ENCODE peak calls at places on chromosomes 4 and X, in seven cellular contexts. K is ascending aorta; X is CD8-positive, alpha-beta T cell; M is CD8-positive, alpha-beta memory T cell; D is tibial artery; U is HepG2; G is CD4-positive, alpha-beta memory T cell. V is an unnamed sample. For H3K9me3, the result is how much of the 10 kb centered on the place peaks cover.

GRCh38 chr4:43690121-43690520 is 758.5 kb downstream of the KCTD8 start:
- DNase-seq in D (no peak), K (no peak), X (no peak), M (no peak), U (no peak), G (no peak), V (no peak)

GRCh38 chrX:11363069-11363594 is 69.9 kb downstream of the AMELX start:
- DNase-seq in K (no peak), U (no peak), G (no peak), M (no peak), X (no peak), D (no peak), V (no peak)

GRCh38 chr4:10346023-10346422 is 111.2 kb downstream of the ZNF518B start:
- DNase-seq in K (no peak), G (no peak), D (no peak), M (no peak), U (no peak), X (no peak), V (no peak)

GRCh38 chr4:138949866-138950265 is 65.7 kb upstream of the NOCT start:
- DNase-seq in D (no peak), M (no peak), K (no peak), G (no peak), X (no peak), U (no peak), V (no peak)

GRCh38 chr4:144056800-144057199 is 37.6 kb upstream of the GYPB start:
- DNase-seq in D (no peak), M (no peak), K (no peak), U (no peak), X (no peak), G (no peak), V (no peak)

GRCh38 chr4:72505314-72505744 is 63.7 kb downstream of the ADAMTS3 start:
- DNase-seq in M (no peak), D (no peak), U (peak), G (no peak), K (no peak), X (no peak), V (no peak)

GRCh38 chrX:50081282-50081955 is 119.4 kb downstream of the AKAP4 start:
- DNase-seq in X (no peak), U (peak), K (no peak), G (no peak), M (no peak), D (no peak), V (no peak)

GRCh38 chr4:25113915-25114904 is 46.0 kb downstream of the SEPSECS start:
- DNase-seq in D (no peak), G (no peak), K (no peak), X (no peak), M (no peak), U (no peak), V (no peak)

GRCh38 chr4:119118397-119118796 is 17.2 kb upstream of the MYOZ2 start:
- DNase-seq in U (no peak), X (no peak), D (no peak), G (no peak), K (no peak), M (no peak), V (no peak)

GRCh38 chr4:2250764-2251072 is 8.8 kb upstream of the HAUS3 start:
- DNase-seq in M (no peak), D (no peak), G (no peak), U (no peak), K (peak), X (no peak), V (no peak)

GRCh38 chr4:170248576-170248975 is 158.8 kb upstream of the AADAT start:
- DNase-seq in X (no peak), M (no peak), U (no peak), D (no peak), G (no peak), K (no peak), V (no peak)

GRCh38 chr4:16225996-16226815 is at the start of gene TAPT1:
- DNase-seq in G (peak), U (no peak), X (peak), D (peak), K (peak), M (peak), V (peak)

GRCh38 chrX:110409925-110410324 is 51.3 kb downstream of the RTL9 start:
- DNase-seq in M (no peak), D (no peak), X (no peak), G (no peak), U (no peak), K (no peak), V (no peak)

GRCh38 chrX:7334253-7334935 is 186.4 kb upstream of the PUDP start:
- DNase-seq in U (no peak), G (no peak), D (no peak), M (no peak), K (no peak), X (no peak), V (no peak)

GRCh38 chrX:128012015-128012414 is 40.2 kb downstream of the ACTRT1 start:
- DNase-seq in U (no peak), G (no peak), X (no peak), M (no peak), K (no peak), D (no peak), V (no peak)

GRCh38 chr4:40515398-40516293 is 114.0 kb downstream of the RBM47 start:
- DNase-seq in G (no peak), X (no peak), M (no peak), U (peak), D (no peak), K (no peak), V (no peak)

GRCh38 chrX:150880808-150881165 is 17.7 kb downstream of the CD99L2 start:
- DNase-seq in K (no peak), U (no peak), G (no peak), D (no peak), M (no peak), X (no peak), V (no peak)

GRCh38 chr4:38663021-38663800 is 788 bp upstream of the KLF3 start:
- DNase-seq in G (no peak), X (no peak), M (no peak), U (no peak), K (no peak), D (no peak), V (no peak)

GRCh38 chrX:100090931-100091330 is 319.1 kb downstream of the PCDH19 start:
- DNase-seq in G (no peak), U (no peak), M (no peak), K (no peak), X (no peak), D (no peak), V (no peak)

GRCh38 chr4:38223306-38223705 is 263.1 kb downstream of the PTTG2 start:
- DNase-seq in U (no peak), M (no peak), X (no peak), D (no peak), K (no peak), G (no peak), V (no peak)

GRCh38 chrX:38660395-38661179 is 99.2 kb downstream of the TSPAN7 start:
- DNase-seq in D (no peak), X (no peak), M (no peak), K (no peak), U (peak), G (no peak), V (no peak)

GRCh38 chr4:108166038-108166437 is 2.7 kb downstream of the LEF1 start:
- DNase-seq in G (peak), M (no peak), U (no peak), K (no peak), D (no peak), X (peak), V (no peak)

GRCh38 chr4:86441175-86441960 is 81.5 kb upstream of the MAPK10 start:
- DNase-seq in K (no peak), U (no peak), G (no peak), X (no peak), D (no peak), M (no peak), V (no peak)

GRCh38 chr4:41437264-41437566 is 100.7 kb upstream of the LIMCH1 start:
- DNase-seq in X (no peak), K (no peak), G (no peak), M (no peak), D (no peak), U (no peak), V (no peak)

GRCh38 chr4:105280338-105280809 is 133.7 kb downstream of the TET2 start:
- DNase-seq in K (no peak), X (no peak), D (no peak), U (no peak), M (no peak), G (no peak), V (no peak)

GRCh38 chr4:112604590-112604989 is 32.1 kb downstream of the ZGRF1 start:
- DNase-seq in G (peak), D (no peak), K (no peak), M (peak), U (peak), X (peak), V (no peak)

GRCh38 chrX:153063315-153063714 is 7.0 kb downstream of the PNMA3 start:
- DNase-seq in U (peak), K (no peak), X (no peak), G (no peak), D (no peak), M (no peak), V (no peak)

GRCh38 chrX:53093177-53093655 is 726 bp upstream of the KANTR start:
- DNase-seq in D (peak), K (peak), X (peak), M (peak), G (peak), U (peak), V (no peak)

GRCh38 chr4:76723916-76724315 is 174.0 kb downstream of the SOWAHB start:
- DNase-seq in G (no peak), M (no peak), U (no peak), K (no peak), X (no peak), D (no peak), V (no peak)
- H3K27ac ChIP-seq in G (no peak), M (no peak), U (no peak), K (no peak), X (no peak), D (no peak), V (peak)

GRCh38 chr4:90815569-90815968 is 688.4 kb downstream of the CCSER1 start:
- DNase-seq in X (no peak), G (no peak), M (no peak), D (no peak), K (no peak), U (no peak), V (no peak)
- H3K9me3 ChIP-seq in X (under half), G (under half), M (under half), D (under half), K (under half), U (under half), V (under half)

GRCh38 chrX:15160558-15160957 is 109.3 kb downstream of the ASB9 start:
- DNase-seq in K (no peak), D (no peak), U (no peak), X (no peak), M (no peak), G (no peak), V (no peak)

GRCh38 chrX:15157624-15158023 is 112.3 kb downstream of the ASB9 start:
- DNase-seq in M (no peak), K (no peak), X (no peak), G (no peak), U (no peak), D (no peak), V (no peak)

GRCh38 chrX:15158350-15158735 is 111.5 kb downstream of the ASB9 start:
- DNase-seq in M (no peak), G (no peak), U (no peak), X (no peak), K (no peak), D (no peak), V (no peak)

GRCh38 chrX:15163131-15163530 is 106.8 kb downstream of the ASB9 start:
- DNase-seq in G (no peak), U (no peak), K (no peak), D (no peak), M (no peak), X (no peak), V (no peak)

DNA sequence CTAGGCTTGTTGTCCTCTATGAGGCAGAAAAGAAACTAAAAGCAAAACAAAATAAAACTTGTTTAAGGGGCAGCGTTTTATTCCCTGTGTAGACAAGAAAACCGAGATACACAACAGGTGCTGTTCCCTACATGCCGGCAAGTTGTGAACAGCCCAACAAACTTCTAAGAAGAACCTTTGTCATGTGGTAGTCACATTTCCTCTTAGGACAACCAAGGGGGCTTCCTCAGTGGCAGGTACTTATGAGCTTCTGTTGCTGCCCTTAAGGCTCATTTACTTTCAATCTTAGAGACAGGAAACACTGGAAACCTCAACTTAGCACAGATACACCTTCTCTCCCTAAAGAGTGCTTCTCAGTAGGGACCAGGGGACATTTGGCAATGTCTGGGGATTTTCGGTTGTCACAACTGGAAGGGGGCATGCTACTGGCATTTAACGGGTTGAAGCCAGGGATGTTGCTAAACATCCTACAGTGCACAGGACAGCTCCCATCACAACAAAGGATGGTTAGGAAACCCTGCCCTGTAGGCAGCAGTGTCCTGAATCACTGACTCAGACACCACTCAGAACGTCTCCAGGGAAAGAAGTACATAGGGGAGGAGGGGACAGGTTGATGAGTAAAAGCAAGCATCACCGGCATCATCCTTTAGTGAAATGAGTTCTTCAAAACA is 111.0 kb downstream of the ASB9 start:
- DNase-seq in G (no peak), M (peak), K (no peak), X (no peak), D (no peak), U (no peak), V (no peak)
- H3K27ac ChIP-seq in G (peak), M (peak), K (no peak), X (peak), D (no peak), U (no peak), V (no peak)

DNA sequence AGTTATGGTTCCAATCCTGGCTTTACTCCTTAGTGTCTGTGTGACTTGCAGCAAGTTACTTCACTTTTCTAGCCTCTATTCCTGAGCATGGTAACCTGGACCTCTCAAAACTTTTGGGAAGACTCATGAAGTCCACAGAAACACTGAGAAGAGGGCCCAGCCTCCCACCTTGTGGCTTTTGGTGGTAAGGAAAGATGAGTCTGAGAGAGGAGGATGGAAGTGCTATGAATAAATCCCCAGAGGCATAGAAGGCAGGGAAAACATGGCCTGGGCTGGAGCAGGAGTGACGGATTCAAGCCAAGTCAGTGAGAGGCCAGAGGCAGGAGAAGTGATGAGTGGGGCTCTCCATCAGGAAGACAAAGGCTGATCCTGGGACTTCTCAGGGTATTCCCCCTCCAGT is 10.9 kb upstream of the MAGEA4 start:
- DNase-seq in M (no peak), K (no peak), D (no peak), G (no peak), U (no peak), X (no peak), V (no peak)
- H3K9me3 ChIP-seq in M (under half), K (under half), D (under half), G (under half), U (under half), X (under half), V (under half)

DNA sequence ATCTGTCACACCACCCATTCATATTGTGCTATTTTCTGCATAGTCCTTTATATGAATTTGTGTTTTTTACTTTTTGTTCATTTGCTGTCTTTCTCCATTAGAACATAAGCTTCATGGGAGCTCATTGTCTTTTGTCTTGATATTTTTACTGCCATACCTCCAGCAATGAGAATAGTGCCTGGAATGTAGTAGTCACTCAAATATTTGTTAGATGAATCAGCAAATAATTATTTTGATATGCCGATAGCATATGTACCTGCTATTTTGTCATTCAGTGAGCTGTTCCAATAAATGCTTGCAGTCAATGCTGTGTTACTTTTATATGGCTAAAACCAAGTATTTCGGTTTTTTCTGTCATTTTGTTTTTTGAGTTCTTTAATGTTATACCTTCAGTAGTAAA is 43.5 kb upstream of the SLC25A31 start:
- DNase-seq in K (no peak), X (no peak), M (no peak), U (no peak), D (no peak), G (no peak), V (no peak)
- H3K27ac ChIP-seq in K (no peak), X (no peak), M (no peak), U (no peak), D (no peak), G (no peak), V (no peak)

GRCh38 chr4:3432381-3432790 is 9.4 kb upstream of the HGFAC start:
- DNase-seq in G (no peak), U (no peak), X (no peak), D (no peak), K (no peak), M (no peak), V (no peak)
- H3K9me3 ChIP-seq in G (under half), U (under half), X (under half), D (under half), K (under half), M (under half), V (under half)

GRCh38 chr4:168845897-168846296 is 164.2 kb downstream of the CBR4 start:
- DNase-seq in X (no peak), M (no peak), K (no peak), U (peak), G (no peak), D (no peak), V (no peak)

GRCh38 chr4:168846414-168846813 is 163.6 kb downstream of the CBR4 start:
- DNase-seq in U (no peak), X (no peak), M (no peak), D (no peak), G (no peak), K (no peak), V (no peak)

GRCh38 chr4:168850016-168850415 is 160.0 kb downstream of the CBR4 start:
- DNase-seq in X (no peak), K (no peak), G (no peak), M (no peak), D (no peak), U (no peak), V (no peak)

GRCh38 chr4:168848112-168848511 is 161.9 kb downstream of the CBR4 start:
- DNase-seq in U (peak), X (no peak), K (no peak), G (no peak), M (no peak), D (no peak), V (no peak)

GRCh38 chr4:168848977-168849687 is 160.9 kb downstream of the CBR4 start:
- DNase-seq in X (no peak), G (no peak), U (no peak), K (no peak), D (no peak), M (no peak), V (no peak)
- H3K27ac ChIP-seq in X (no peak), G (no peak), U (no peak), K (peak), D (peak), M (no peak), V (peak)

GRCh38 chr4:81601270-81601694 is 129.6 kb upstream of the RASGEF1B start:
- DNase-seq in M (no peak), G (no peak), D (no peak), K (no peak), U (no peak), X (no peak), V (no peak)
- H3K9me3 ChIP-seq in M (under half), G (under half), D (under half), K (under half), U (under half), X (under half), V (under half)

GRCh38 chrX:147827070-147827469 is 84.6 kb upstream of the FMR1 start:
- DNase-seq in X (no peak), G (no peak), M (no peak), U (no peak), D (no peak), K (no peak), V (no peak)
- H3K27ac ChIP-seq in X (no peak), G (no peak), M (no peak), U (no peak), D (no peak), K (no peak), V (no peak)

V was measured in thoracic aorta.